ENCODE peak calls at places on chromosomes 3 and 15, in seven cellular contexts. One of them, this sample, is unnamed.

GRCh38 chr3:10173095-10173925 is 8.6 kb downstream of the IRAK2 start:
- DNase-seq in gastrocnemius medialis: no peak
- DNase-seq in AG04450: no peak
- DNase-seq in aorta: no peak
- DNase-seq in AG09309: no peak
- DNase-seq in GM23338: no peak
- DNase-seq in neuronal stem cell: no peak
- DNase-seq in this sample: no peak

GRCh38 chr3:164380156-164380555 is 698.1 kb downstream of the SI start:
- DNase-seq in gastrocnemius medialis: no peak
- DNase-seq in AG04450: no peak
- DNase-seq in aorta: no peak
- DNase-seq in AG09309: no peak
- DNase-seq in GM23338: no peak
- DNase-seq in neuronal stem cell: no peak
- DNase-seq in this sample: no peak

GRCh38 chr15:71626596-71627088 is 183.7 kb upstream of the NR2E3 start:
- DNase-seq in gastrocnemius medialis: no peak
- DNase-seq in AG04450: no peak
- DNase-seq in aorta: no peak
- DNase-seq in AG09309: no peak
- DNase-seq in GM23338: no peak
- DNase-seq in neuronal stem cell: no peak
- DNase-seq in this sample: no peak

GRCh38 chr3:194497799-194498575 is 11.2 kb upstream of the ATP13A3 start:
- DNase-seq in gastrocnemius medialis: peak
- DNase-seq in AG04450: no peak
- DNase-seq in aorta: no peak
- DNase-seq in AG09309: no peak
- DNase-seq in GM23338: no peak
- DNase-seq in neuronal stem cell: no peak
- DNase-seq in this sample: no peak

GRCh38 chr15:58115692-58116091 is 22.5 kb upstream of the AQP9 start:
- DNase-seq in gastrocnemius medialis: no peak
- DNase-seq in AG04450: no peak
- DNase-seq in aorta: no peak
- DNase-seq in AG09309: no peak
- DNase-seq in GM23338: peak
- DNase-seq in neuronal stem cell: no peak
- DNase-seq in this sample: no peak

GRCh38 chr3:143676021-143676420 is 172.2 kb downstream of the SLC9A9 start:
- DNase-seq in gastrocnemius medialis: no peak
- DNase-seq in AG04450: no peak
- DNase-seq in aorta: no peak
- DNase-seq in AG09309: no peak
- DNase-seq in GM23338: no peak
- DNase-seq in neuronal stem cell: no peak
- DNase-seq in this sample: no peak

GRCh38 chr3:171393032-171393744 is 67.0 kb downstream of the TNIK start:
- DNase-seq in gastrocnemius medialis: no peak
- DNase-seq in AG04450: peak
- DNase-seq in aorta: no peak
- DNase-seq in AG09309: no peak
- DNase-seq in GM23338: peak
- DNase-seq in neuronal stem cell: no peak
- DNase-seq in this sample: no peak

GRCh38 chr15:87354661-87355410 is 901.7 kb downstream of the NTRK3 start:
- DNase-seq in gastrocnemius medialis: no peak
- DNase-seq in AG04450: no peak
- DNase-seq in aorta: no peak
- DNase-seq in AG09309: peak
- DNase-seq in GM23338: no peak
- DNase-seq in neuronal stem cell: no peak
- DNase-seq in this sample: no peak

GRCh38 chr3:45896069-45896468 is 9.7 kb downstream of the CCR9 start:
- DNase-seq in gastrocnemius medialis: no peak
- DNase-seq in AG04450: no peak
- DNase-seq in aorta: no peak
- DNase-seq in AG09309: no peak
- DNase-seq in GM23338: no peak
- DNase-seq in neuronal stem cell: no peak
- DNase-seq in this sample: no peak

GRCh38 chr3:122940628-122941086 is 86.9 kb downstream of the SEMA5B start:
- DNase-seq in gastrocnemius medialis: no peak
- DNase-seq in AG04450: no peak
- DNase-seq in aorta: no peak
- DNase-seq in AG09309: peak
- DNase-seq in GM23338: no peak
- DNase-seq in neuronal stem cell: no peak
- DNase-seq in this sample: peak

GRCh38 chr3:143634991-143635390 is 213.3 kb downstream of the SLC9A9 start:
- DNase-seq in gastrocnemius medialis: no peak
- DNase-seq in AG04450: no peak
- DNase-seq in aorta: no peak
- DNase-seq in AG09309: no peak
- DNase-seq in GM23338: no peak
- DNase-seq in neuronal stem cell: no peak
- DNase-seq in this sample: no peak

GRCh38 chr15:58299311-58299850 is 132.4 kb upstream of the LIPC start:
- DNase-seq in gastrocnemius medialis: no peak
- DNase-seq in AG04450: no peak
- DNase-seq in aorta: no peak
- DNase-seq in AG09309: peak
- DNase-seq in GM23338: no peak
- DNase-seq in neuronal stem cell: no peak
- DNase-seq in this sample: no peak

GRCh38 chr15:91522609-91523332 is 330.7 kb upstream of the SLCO3A1 start:
- DNase-seq in gastrocnemius medialis: no peak
- DNase-seq in AG04450: peak
- DNase-seq in aorta: no peak
- DNase-seq in AG09309: no peak
- DNase-seq in GM23338: peak
- DNase-seq in neuronal stem cell: no peak
- DNase-seq in this sample: no peak

GRCh38 chr3:94137377-94137776 is 74.5 kb downstream of the NSUN3 start:
- DNase-seq in gastrocnemius medialis: no peak
- DNase-seq in AG04450: no peak
- DNase-seq in aorta: no peak
- DNase-seq in AG09309: no peak
- DNase-seq in GM23338: no peak
- DNase-seq in neuronal stem cell: no peak
- DNase-seq in this sample: no peak

GRCh38 chr3:30188713-30189112 is 417.7 kb upstream of the TGFBR2 start:
- DNase-seq in gastrocnemius medialis: peak
- DNase-seq in AG04450: no peak
- DNase-seq in aorta: no peak
- DNase-seq in AG09309: no peak
- DNase-seq in GM23338: no peak
- DNase-seq in neuronal stem cell: no peak
- DNase-seq in this sample: peak

GRCh38 chr15:58148633-58149032 is 10.5 kb downstream of the AQP9 start:
- DNase-seq in gastrocnemius medialis: no peak
- DNase-seq in AG04450: no peak
- DNase-seq in aorta: no peak
- DNase-seq in AG09309: no peak
- DNase-seq in GM23338: no peak
- DNase-seq in neuronal stem cell: no peak
- DNase-seq in this sample: no peak

GRCh38 chr3:56118968-56119367 is 349.3 kb downstream of the ERC2 start:
- DNase-seq in gastrocnemius medialis: no peak
- DNase-seq in AG04450: no peak
- DNase-seq in aorta: no peak
- DNase-seq in AG09309: no peak
- DNase-seq in GM23338: no peak
- DNase-seq in neuronal stem cell: no peak
- DNase-seq in this sample: no peak

GRCh38 chr3:138180375-138181029 is 5.8 kb upstream of the DBR1 start:
- DNase-seq in gastrocnemius medialis: no peak
- DNase-seq in AG04450: no peak
- DNase-seq in aorta: no peak
- DNase-seq in AG09309: no peak
- DNase-seq in GM23338: peak
- DNase-seq in neuronal stem cell: no peak
- DNase-seq in this sample: peak

GRCh38 chr3:48564022-48564421 is 441 bp upstream of the UCN2 start:
- DNase-seq in gastrocnemius medialis: no peak
- DNase-seq in AG04450: no peak
- DNase-seq in aorta: no peak
- DNase-seq in AG09309: peak
- DNase-seq in GM23338: no peak
- DNase-seq in neuronal stem cell: no peak
- DNase-seq in this sample: no peak

GRCh38 chr15:50786871-50787270 is 21.4 kb upstream of the SPPL2A start:
- DNase-seq in gastrocnemius medialis: no peak
- DNase-seq in AG04450: no peak
- DNase-seq in aorta: no peak
- DNase-seq in AG09309: no peak
- DNase-seq in GM23338: no peak
- DNase-seq in neuronal stem cell: no peak
- DNase-seq in this sample: no peak

GRCh38 chr3:115999598-115999997 is 376.3 kb downstream of the GAP43 start:
- DNase-seq in gastrocnemius medialis: no peak
- DNase-seq in AG04450: no peak
- DNase-seq in aorta: no peak
- DNase-seq in AG09309: no peak
- DNase-seq in GM23338: no peak
- DNase-seq in neuronal stem cell: no peak
- DNase-seq in this sample: no peak

GRCh38 chr3:11604139-11604895 is 39.4 kb downstream of the VGLL4 start:
- DNase-seq in gastrocnemius medialis: no peak
- DNase-seq in AG04450: peak
- DNase-seq in aorta: no peak
- DNase-seq in AG09309: no peak
- DNase-seq in GM23338: no peak
- DNase-seq in neuronal stem cell: no peak
- DNase-seq in this sample: no peak
- H3K4me3 ChIP-seq in gastrocnemius medialis: no peak
- H3K4me3 ChIP-seq in AG04450: peak
- H3K4me3 ChIP-seq in aorta: no peak
- H3K4me3 ChIP-seq in AG09309: no peak
- H3K4me3 ChIP-seq in GM23338: no peak
- H3K4me3 ChIP-seq in neuronal stem cell: no peak
- H3K4me3 ChIP-seq in this sample: no peak

DNA sequence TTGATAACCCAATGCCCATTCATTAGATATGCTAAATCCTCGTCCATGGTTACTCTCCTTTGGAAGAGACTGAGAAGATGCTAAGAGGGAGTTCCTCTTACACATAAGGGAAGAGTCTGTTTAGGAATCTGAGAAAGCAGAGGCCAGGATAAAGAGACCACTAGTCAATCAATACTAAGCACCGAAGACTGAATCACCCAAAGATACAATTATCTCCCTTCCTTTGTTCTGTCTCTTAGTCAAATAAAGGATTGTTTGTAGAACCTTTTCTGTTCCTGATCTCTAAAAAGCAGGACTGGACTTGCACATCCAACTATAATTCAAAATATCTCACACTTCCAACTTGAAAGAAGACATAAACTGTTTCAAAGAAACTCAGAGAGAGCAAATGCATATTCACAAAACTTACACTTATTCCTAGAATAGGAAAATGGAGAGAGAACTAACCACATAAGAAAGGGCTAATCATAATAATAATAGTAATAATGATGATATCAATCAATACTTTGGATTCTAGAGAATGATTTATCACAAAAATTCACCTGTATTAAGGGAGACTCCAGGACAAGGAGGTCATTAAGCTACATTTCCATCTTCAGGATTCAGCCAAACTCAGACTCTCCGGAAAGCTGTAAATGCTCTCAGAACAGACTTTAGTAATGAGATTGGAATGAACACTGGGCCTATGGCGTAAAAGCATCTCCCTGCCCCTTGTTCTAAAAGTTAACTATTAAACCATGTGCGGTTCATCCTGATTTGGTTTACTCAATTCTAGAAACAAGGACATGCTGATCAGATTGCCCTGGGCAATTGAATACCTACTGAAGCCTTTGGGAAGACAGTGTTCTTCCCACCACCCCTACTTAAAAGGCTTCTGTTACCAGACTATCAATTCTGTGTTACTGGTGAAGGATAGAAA is 401.5 kb downstream of the ZBTB20 start:
- DNase-seq in gastrocnemius medialis: peak
- DNase-seq in AG04450: no peak
- DNase-seq in aorta: no peak
- DNase-seq in AG09309: peak
- DNase-seq in GM23338: no peak
- DNase-seq in neuronal stem cell: no peak
- DNase-seq in this sample: no peak
- H3K4me3 ChIP-seq in gastrocnemius medialis: no peak
- H3K4me3 ChIP-seq in AG04450: no peak
- H3K4me3 ChIP-seq in aorta: no peak
- H3K4me3 ChIP-seq in AG09309: no peak
- H3K4me3 ChIP-seq in GM23338: no peak
- H3K4me3 ChIP-seq in neuronal stem cell: no peak
- H3K4me3 ChIP-seq in this sample: no peak

GRCh38 chr3:197541756-197542539 is 13.8 kb downstream of the BDH1 start:
- DNase-seq in gastrocnemius medialis: peak
- DNase-seq in AG04450: peak
- DNase-seq in aorta: no peak
- DNase-seq in AG09309: no peak
- DNase-seq in GM23338: peak
- DNase-seq in neuronal stem cell: peak
- DNase-seq in this sample: peak
- H3K4me3 ChIP-seq in gastrocnemius medialis: no peak
- H3K4me3 ChIP-seq in AG04450: peak
- H3K4me3 ChIP-seq in aorta: no peak
- H3K4me3 ChIP-seq in AG09309: no peak
- H3K4me3 ChIP-seq in GM23338: peak
- H3K4me3 ChIP-seq in neuronal stem cell: peak
- H3K4me3 ChIP-seq in this sample: peak

GRCh38 chr3:17983106-17983505 is 240.7 kb upstream of the TBC1D5 start:
- DNase-seq in gastrocnemius medialis: no peak
- DNase-seq in AG04450: no peak
- DNase-seq in aorta: no peak
- DNase-seq in AG09309: no peak
- DNase-seq in GM23338: no peak
- DNase-seq in neuronal stem cell: no peak
- DNase-seq in this sample: no peak
- H3K4me3 ChIP-seq in gastrocnemius medialis: no peak
- H3K4me3 ChIP-seq in AG04450: no peak
- H3K4me3 ChIP-seq in aorta: no peak
- H3K4me3 ChIP-seq in AG09309: no peak
- H3K4me3 ChIP-seq in GM23338: no peak
- H3K4me3 ChIP-seq in neuronal stem cell: no peak
- H3K4me3 ChIP-seq in this sample: no peak